ENCODE peak calls at places on chromosomes 7 and 10, in seven cellular contexts. G is CD8-positive, alpha-beta T cell; A is astrocyte of the spinal cord; O is psoas muscle; Y is AG10803; U is gastrocnemius medialis; I is PC-3. J is an unnamed sample.

GRCh38 chr7:133053321-133053891 is 28.5 kb downstream of the CHCHD3 start:
- DNase-seq in G (no peak), A (peak), O (no peak), Y (peak), U (peak), I (peak), J (no peak)

GRCh38 chr7:121442845-121443244 is 46.7 kb upstream of the FAM3C start:
- DNase-seq in G (no peak), A (no peak), O (no peak), Y (no peak), U (no peak), I (peak), J (no peak)

GRCh38 chr7:43034535-43035002 is 77.9 kb upstream of the HECW1 start:
- DNase-seq in G (no peak), A (no peak), O (no peak), Y (no peak), U (no peak), I (no peak), J (no peak)

GRCh38 chr10:71801357-71801756 is 28.0 kb upstream of the VSIR start:
- DNase-seq in G (no peak), A (no peak), O (no peak), Y (no peak), U (no peak), I (no peak), J (no peak)

GRCh38 chr7:2529161-2530075 is 9.8 kb downstream of the LFNG start:
- DNase-seq in G (peak), A (peak), O (peak), Y (peak), U (peak), I (peak), J (peak)

GRCh38 chr7:99525713-99526440 is 21.4 kb downstream of the ZKSCAN5 start:
- DNase-seq in G (peak), A (no peak), O (no peak), Y (no peak), U (no peak), I (peak), J (no peak)

GRCh38 chr10:113603057-113603777 is 50.4 kb downstream of the HABP2 start:
- DNase-seq in G (no peak), A (no peak), O (peak), Y (no peak), U (no peak), I (no peak), J (no peak)

GRCh38 chr10:24947304-24948097 is 4.9 kb downstream of the PRTFDC1 start:
- DNase-seq in G (no peak), A (peak), O (no peak), Y (peak), U (no peak), I (peak), J (no peak)

GRCh38 chr7:22452142-22452763 is 47.7 kb downstream of the STEAP1B start:
- DNase-seq in G (peak), A (peak), O (peak), Y (peak), U (no peak), I (peak), J (peak)

GRCh38 chr7:99693427-99694200 is 13.8 kb upstream of the CYP3A5 start:
- DNase-seq in G (peak), A (no peak), O (no peak), Y (no peak), U (no peak), I (no peak), J (no peak)

GRCh38 chr10:25047902-25048301 is 31.5 kb downstream of the THNSL1 start:
- DNase-seq in G (no peak), A (peak), O (no peak), Y (peak), U (no peak), I (peak), J (no peak)

GRCh38 chr10:109886788-109887155 is 36.5 kb downstream of the XPNPEP1 start:
- DNase-seq in G (no peak), A (peak), O (no peak), Y (no peak), U (no peak), I (no peak), J (no peak)

GRCh38 chr7:130345106-130345505 is 490 bp downstream of the CPA5 start:
- DNase-seq in G (no peak), A (peak), O (no peak), Y (no peak), U (no peak), I (no peak), J (no peak)

GRCh38 chr10:114239117-114239993 is at the start of gene VWA2:
- DNase-seq in G (peak), A (no peak), O (peak), Y (no peak), U (no peak), I (no peak), J (peak)

DNA sequence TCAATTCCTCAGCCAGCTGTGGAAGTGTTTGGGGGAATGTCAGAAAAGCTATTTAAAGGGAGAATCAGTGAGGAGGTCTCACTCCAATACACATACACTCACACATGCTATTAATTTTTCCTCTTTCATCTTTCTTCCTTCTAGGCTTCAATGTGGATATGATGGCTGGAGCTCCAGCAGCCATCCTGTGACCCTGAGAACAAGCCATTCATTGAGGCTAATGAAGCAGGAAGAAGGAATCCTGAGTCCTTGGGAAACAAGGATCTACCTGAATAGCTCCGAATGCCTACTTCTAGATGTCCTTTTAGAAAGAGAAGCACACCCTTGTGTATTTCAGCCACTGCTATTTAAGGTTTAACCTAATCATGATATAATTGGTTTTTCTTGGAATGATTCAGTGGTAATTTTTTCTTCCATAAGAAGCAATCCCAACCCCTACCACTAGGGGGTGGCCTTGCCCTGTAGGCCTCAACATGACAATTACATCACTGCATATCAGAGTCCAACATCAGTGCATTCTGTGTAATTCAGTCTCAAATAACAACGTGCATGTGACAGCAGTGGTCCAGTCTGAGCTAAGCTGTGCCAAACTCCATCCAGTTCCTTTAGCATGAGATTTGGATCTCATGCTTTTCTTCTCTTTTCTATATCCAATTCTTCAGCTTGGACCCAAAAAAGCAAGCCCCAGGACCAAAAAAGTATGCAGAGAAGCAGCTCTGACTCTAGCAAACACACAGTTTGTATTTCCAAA is 85.3 kb upstream of the ANKRD1 start:
- DNase-seq in G (peak), A (peak), O (no peak), Y (peak), U (peak), I (peak), J (peak)
- H3K4me3 ChIP-seq in G (no peak), A (no peak), O (no peak), Y (no peak), U (no peak), I (no peak), J (no peak)

GRCh38 chr10:30431435-30431911 is 2.5 kb upstream of the MAP3K8 start:
- DNase-seq in G (no peak), A (no peak), O (peak), Y (no peak), U (no peak), I (no peak), J (peak)
- H3K4me3 ChIP-seq in G (no peak), A (no peak), O (peak), Y (no peak), U (peak), I (no peak), J (peak)

DNA sequence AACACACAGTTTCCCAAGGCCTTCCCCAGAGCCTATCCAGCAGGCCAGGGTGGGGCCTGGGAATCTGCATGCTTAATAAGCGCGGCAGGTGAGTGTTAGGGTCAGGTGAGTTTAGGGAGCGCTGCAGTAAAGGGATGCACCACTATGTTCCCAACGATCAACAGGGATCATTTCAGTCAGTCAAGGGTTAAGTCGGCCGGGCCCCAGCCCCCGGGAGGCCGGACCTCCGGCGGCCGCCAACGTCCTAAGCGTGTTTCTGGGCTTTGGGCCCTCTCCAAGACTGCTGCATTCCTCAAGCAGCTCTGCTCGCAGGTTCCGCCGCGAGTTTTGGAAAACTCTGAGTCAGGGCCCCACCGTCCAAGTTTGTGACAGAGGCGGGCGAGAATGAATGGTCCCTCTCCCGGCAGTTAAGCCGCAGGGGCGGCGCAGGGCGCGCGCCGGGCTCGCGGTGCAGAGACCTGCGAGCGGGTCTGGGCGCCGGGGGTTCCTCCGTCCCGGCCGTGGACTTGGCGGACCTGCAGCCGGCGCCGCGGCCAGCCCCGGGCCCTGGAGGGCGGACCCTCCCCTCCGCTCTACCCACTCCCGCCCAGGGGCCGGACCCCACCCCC is 81.6 kb downstream of the ARHGAP22 start:
- DNase-seq in G (no peak), A (peak), O (peak), Y (peak), U (no peak), I (peak), J (peak)
- H3K4me3 ChIP-seq in G (no peak), A (peak), O (peak), Y (peak), U (peak), I (peak), J (peak)

DNA sequence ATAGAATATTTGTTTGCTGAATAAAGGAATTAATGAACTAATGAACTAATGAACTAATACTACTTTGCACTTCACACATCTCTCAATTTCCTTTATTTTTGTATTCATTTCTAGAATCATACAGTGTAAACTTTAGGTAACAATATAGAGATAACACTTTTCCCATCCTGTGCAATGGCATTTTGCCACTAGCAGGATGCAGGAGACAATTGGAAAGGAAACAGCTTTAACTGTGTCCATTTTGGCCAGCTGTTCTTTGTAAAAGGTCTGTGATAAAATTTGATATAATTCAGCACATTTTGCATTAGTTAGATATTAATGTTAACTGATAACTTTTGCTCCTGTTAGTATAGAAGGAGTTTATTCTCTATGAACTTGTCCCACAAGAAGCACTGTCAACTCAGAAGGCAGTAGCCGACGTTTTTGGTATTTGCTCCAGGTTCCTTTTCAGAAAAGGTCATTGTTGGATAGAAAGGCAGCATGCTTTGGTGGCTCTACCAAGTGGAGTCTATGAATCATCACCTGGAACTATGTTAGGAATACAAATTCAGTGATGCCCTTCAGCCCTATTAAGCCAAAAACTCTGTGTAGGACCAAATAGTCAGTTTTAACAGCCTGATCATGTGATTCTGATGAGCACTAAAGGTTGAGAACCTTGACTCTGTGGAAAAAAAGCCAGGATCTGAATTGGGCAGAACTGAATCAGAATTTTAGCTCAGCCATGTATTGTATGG is 86.6 kb downstream of the NRG3 start:
- DNase-seq in G (no peak), A (no peak), O (no peak), Y (no peak), U (no peak), I (no peak), J (no peak)
- H3K4me3 ChIP-seq in G (no peak), A (no peak), O (no peak), Y (no peak), U (no peak), I (no peak), J (no peak)

GRCh38 chr7:6513541-6513940 is 37.7 kb downstream of the GRID2IP start:
- DNase-seq in G (no peak), A (no peak), O (no peak), Y (no peak), U (no peak), I (no peak), J (no peak)

GRCh38 chr7:6510476-6511133 is 40.7 kb downstream of the GRID2IP start:
- DNase-seq in G (no peak), A (no peak), O (no peak), Y (no peak), U (no peak), I (no peak), J (no peak)

GRCh38 chr7:6512892-6513291 is 38.4 kb downstream of the GRID2IP start:
- DNase-seq in G (no peak), A (no peak), O (no peak), Y (no peak), U (no peak), I (no peak), J (no peak)

GRCh38 chr7:6520163-6520981 is 30.9 kb downstream of the GRID2IP start:
- DNase-seq in G (no peak), A (no peak), O (no peak), Y (no peak), U (no peak), I (no peak), J (no peak)

GRCh38 chr7:6516387-6516983 is 34.8 kb downstream of the GRID2IP start:
- DNase-seq in G (peak), A (peak), O (peak), Y (peak), U (peak), I (peak), J (peak)
- H3K4me3 ChIP-seq in G (peak), A (no peak), O (peak), Y (no peak), U (peak), I (peak), J (no peak)

GRCh38 chr7:151275813-151276577 is 27.5 kb upstream of the SMARCD3 start:
- DNase-seq in G (peak), A (no peak), O (no peak), Y (no peak), U (no peak), I (no peak), J (no peak)
- H3K4me3 ChIP-seq in G (peak), A (no peak), O (no peak), Y (no peak), U (no peak), I (peak), J (no peak)

DNA sequence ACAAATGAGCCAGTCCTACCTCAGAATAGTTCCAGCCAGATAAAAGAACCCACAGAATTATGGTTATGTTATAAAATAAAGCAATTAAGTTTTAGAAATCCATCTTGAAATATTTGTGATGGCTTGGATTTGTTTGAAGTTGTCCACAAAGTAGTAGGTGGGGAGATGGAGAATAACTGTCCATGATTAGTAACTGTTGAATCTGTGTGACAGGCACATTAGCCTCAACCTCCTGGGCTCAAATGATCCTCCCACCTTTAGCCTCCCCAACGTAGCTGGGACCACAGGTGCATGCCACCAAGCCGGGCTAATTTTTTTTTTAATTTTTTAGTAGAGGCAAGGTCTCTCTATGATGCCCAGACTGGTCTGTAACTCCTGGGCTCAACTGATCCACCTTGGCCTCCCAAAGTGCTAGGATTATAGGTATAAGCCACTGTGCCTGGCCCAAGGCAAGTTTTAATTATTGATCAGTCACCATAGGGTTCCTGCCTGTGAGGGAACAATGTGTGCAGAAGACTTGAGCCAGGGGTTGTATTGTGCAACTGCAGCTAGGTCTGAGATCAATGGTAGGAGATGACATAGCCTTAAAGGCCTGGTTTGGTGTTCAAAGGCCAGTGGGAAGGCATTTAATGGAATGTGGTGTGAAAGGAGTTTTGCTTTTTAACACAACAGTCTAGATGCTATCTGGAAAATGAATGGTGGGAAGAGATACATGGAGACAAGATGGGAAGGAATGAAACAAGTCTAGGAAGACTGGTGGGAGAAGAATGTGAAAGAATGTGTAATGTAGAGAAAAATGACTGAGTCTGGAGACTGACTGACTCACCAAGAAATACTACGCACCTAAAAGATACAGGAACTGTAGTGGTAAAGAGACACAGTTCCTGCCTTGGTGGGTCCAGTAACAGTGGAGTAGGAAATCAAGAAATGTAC is 9.8 kb downstream of the HNRNPF start:
- DNase-seq in G (no peak), A (peak), O (no peak), Y (peak), U (no peak), I (peak), J (no peak)
- H3K4me3 ChIP-seq in G (no peak), A (no peak), O (no peak), Y (no peak), U (no peak), I (peak), J (no peak)

DNA sequence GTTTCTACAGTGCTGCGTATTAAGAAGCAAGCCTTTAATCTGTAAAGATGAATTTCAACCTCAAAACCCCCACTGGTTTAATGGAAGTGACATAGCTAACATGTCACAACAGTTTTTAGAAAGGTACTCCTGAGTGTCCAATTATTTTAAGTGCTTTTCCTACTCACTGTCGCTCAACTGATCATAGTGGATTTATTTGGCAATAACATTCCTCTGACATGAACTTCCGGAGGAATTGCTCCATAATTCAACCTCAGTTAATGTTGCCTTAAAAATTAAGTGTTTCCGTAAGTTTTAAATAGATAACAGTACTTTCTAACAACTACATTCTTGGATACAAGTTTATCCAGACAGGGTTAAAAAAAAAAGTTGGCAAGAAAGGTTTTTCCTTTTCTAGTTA is 57.4 kb downstream of the AGMO start:
- DNase-seq in G (no peak), A (no peak), O (no peak), Y (no peak), U (no peak), I (no peak), J (no peak)
- H3K4me3 ChIP-seq in G (no peak), A (no peak), O (no peak), Y (no peak), U (no peak), I (no peak), J (no peak)

GRCh38 chr7:94374721-94375120 is 20.0 kb upstream of the COL1A2 start:
- DNase-seq in G (no peak), A (peak), O (no peak), Y (peak), U (no peak), I (no peak), J (no peak)

GRCh38 chr7:94375167-94375566 is 19.5 kb upstream of the COL1A2 start:
- DNase-seq in G (no peak), A (peak), O (no peak), Y (peak), U (no peak), I (no peak), J (peak)

GRCh38 chr7:94376281-94376680 is 18.4 kb upstream of the COL1A2 start:
- DNase-seq in G (no peak), A (no peak), O (no peak), Y (no peak), U (no peak), I (no peak), J (no peak)

GRCh38 chr7:94375713-94376112 is 19.0 kb upstream of the COL1A2 start:
- DNase-seq in G (no peak), A (peak), O (no peak), Y (peak), U (no peak), I (no peak), J (peak)

DNA sequence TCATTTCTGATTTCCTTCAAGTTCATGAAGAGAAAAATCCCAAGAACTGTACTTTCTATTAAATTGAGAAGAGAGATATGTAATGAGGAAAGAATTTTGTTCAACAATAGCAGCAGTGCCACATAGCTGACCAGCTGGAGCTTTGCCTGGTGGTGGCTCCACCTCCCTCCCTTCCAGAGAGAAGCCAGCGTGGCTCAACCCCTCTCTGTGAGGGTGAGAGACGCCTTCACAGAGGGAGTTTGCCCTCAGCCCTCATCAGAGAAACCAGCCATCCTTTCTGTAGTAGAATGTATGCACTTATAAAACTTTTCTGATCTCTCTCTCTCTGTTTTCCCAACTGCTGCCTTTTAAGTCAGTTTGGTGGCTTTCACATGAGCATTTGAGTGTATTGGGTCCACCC is 20.5 kb upstream of the COL1A2 start:
- DNase-seq in G (no peak), A (peak), O (peak), Y (peak), U (no peak), I (peak), J (peak)
- H3K4me3 ChIP-seq in G (no peak), A (peak), O (no peak), Y (peak), U (no peak), I (no peak), J (peak)

GRCh38 chr7:142228681-142229080 is 29.2 kb downstream of the PRSS58 start:
- DNase-seq in G (no peak), A (no peak), O (no peak), Y (no peak), U (no peak), I (no peak), J (no peak)

DNA sequence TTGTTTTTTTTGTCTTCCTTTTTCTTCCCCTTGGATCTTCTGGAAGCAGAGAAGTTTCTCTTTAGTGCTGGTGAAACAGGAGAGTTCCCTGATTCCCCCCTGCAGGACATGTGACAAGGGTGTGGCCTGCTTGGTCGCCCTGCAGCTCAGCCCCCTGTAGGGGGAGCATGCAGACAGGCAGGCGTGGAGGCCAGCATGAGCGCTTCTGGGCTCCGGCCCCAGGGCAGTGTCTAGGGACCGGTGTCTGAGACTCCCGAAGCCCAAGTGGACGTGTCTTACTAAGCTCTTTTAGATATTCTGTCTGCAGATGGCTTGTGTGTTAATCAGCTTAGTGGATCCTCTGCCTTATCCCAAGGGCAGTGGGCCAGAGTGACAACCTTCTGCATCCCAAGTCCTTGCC is 26.1 kb downstream of the PRSS58 start:
- DNase-seq in G (no peak), A (no peak), O (no peak), Y (no peak), U (no peak), I (peak), J (no peak)
- H3K4me3 ChIP-seq in G (no peak), A (no peak), O (no peak), Y (no peak), U (no peak), I (no peak), J (no peak)

J was measured in right cardiac atrium.